ENCODE peak calls at places on chromosomes 7 and 10, in five cellular contexts. W is HCT116, P is breast epithelium, D is transverse colon, T is upper lobe of left lung. E is an unnamed sample.

GRCh38 chr10:126563361-126563760 is 107.1 kb downstream of the C10orf90 start:
- DNase-seq in P (no peak), D (no peak), T (no peak), W (no peak), E (no peak)

GRCh38 chr7:106151459-106152312 is 39.6 kb upstream of the SYPL1 start:
- DNase-seq in T (no peak), W (no peak), P (no peak), D (no peak), E (no peak)

GRCh38 chr10:75469018-75469616 is 37.7 kb downstream of the LRMDA start:
- DNase-seq in P (no peak), W (no peak), D (peak; percentile 13), T (peak; percentile 32), E (no peak)

GRCh38 chr7:50584386-50584785 is 19.2 kb upstream of the DDC start:
- DNase-seq in P (no peak), W (no peak), D (no peak), T (no peak), E (no peak)

GRCh38 chr10:19212590-19212989 is 164.0 kb downstream of the MALRD1 start:
- DNase-seq in T (no peak), W (no peak), D (no peak), P (no peak), E (no peak)

GRCh38 chr10:92598321-92598720 is 5.4 kb downstream of the KIF11 start:
- DNase-seq in T (no peak), D (no peak), P (no peak), W (no peak), E (no peak)

GRCh38 chr10:14560794-14561765 is 213.6 kb downstream of the FAM107B start:
- DNase-seq in W (no peak), D (no peak), T (no peak), P (no peak), E (no peak)

GRCh38 chr10:25076501-25077197 is 60.2 kb downstream of the THNSL1 start:
- DNase-seq in T (no peak), P (no peak), W (no peak), D (no peak), E (peak; percentile 47)

GRCh38 chr7:130872341-130872740 is 138.3 kb upstream of the KLF14 start:
- DNase-seq in T (no peak), W (no peak), P (no peak), D (no peak), E (no peak)

GRCh38 chr10:119246862-119247549 is 39.6 kb downstream of the GRK5 start:
- DNase-seq in D (no peak), P (no peak), W (no peak), T (no peak), E (no peak)

GRCh38 chr7:79876769-79877362 is 257.8 kb upstream of the GNAI1 start:
- DNase-seq in D (no peak), T (no peak), P (no peak), W (no peak), E (no peak)

GRCh38 chr7:91240546-91240945 is 23.7 kb upstream of the FZD1 start:
- DNase-seq in T (no peak), D (no peak), P (no peak), W (no peak), E (no peak)

GRCh38 chr10:26621889-26622681 is 75.4 kb upstream of the PDSS1 start:
- DNase-seq in P (no peak), T (peak; percentile 90), D (peak; percentile 67), W (no peak), E (no peak)

GRCh38 chr7:157875230-157876179 is 538.7 kb downstream of the DNAJB6 start:
- DNase-seq in T (no peak), P (no peak), W (peak; percentile 23), D (no peak), E (no peak)

GRCh38 chr10:70926215-70927000 is 38.0 kb upstream of the PCBD1 start:
- DNase-seq in T (no peak), P (no peak), W (no peak), D (no peak), E (no peak)

GRCh38 chr10:72462261-72462660 is 107.5 kb upstream of the DNAJB12 start:
- DNase-seq in P (no peak), T (no peak), D (no peak), W (no peak), E (no peak)

GRCh38 chr7:2732959-2733584 is 45.1 kb downstream of the AMZ1 start:
- DNase-seq in D (peak; percentile 46), W (no peak), T (peak; percentile 72), P (peak; percentile 71), E (no peak)

GRCh38 chr7:54802841-54803240 is 43.8 kb upstream of the SEC61G start:
- DNase-seq in D (no peak), T (no peak), P (no peak), W (no peak), E (no peak)

GRCh38 chr10:94006591-94007550 is 13.1 kb downstream of the PLCE1 start:
- DNase-seq in D (peak; percentile 64), W (no peak), T (peak; percentile 25), P (no peak), E (no peak)

GRCh38 chr7:47461161-47461560 is 120.8 kb downstream of the TNS3 start:
- DNase-seq in D (no peak), W (no peak), P (no peak), T (no peak), E (no peak)

GRCh38 chr10:33187427-33187999 is 147.0 kb downstream of the NRP1 start:
- DNase-seq in T (no peak), P (no peak), D (no peak), W (no peak), E (no peak)

GRCh38 chr10:111148025-111148424 is 71.2 kb downstream of the ADRA2A start:
- DNase-seq in W (no peak), D (no peak), T (no peak), P (no peak), E (peak; percentile 74)

GRCh38 chr10:63767512-63767911 is 246.3 kb downstream of the REEP3 start:
- DNase-seq in T (no peak), D (no peak), P (no peak), W (no peak), E (no peak)

GRCh38 chr7:95730493-95731280 is 41.7 kb upstream of the DYNC1I1 start:
- DNase-seq in D (no peak), W (no peak), P (no peak), T (no peak), E (no peak)

GRCh38 chr10:121579656-121580055 is 18.6 kb downstream of the FGFR2 start:
- DNase-seq in W (no peak), T (no peak), P (no peak), D (no peak), E (no peak)

GRCh38 chr10:123480845-123481244 is 185.3 kb upstream of the GPR26 start:
- DNase-seq in T (no peak), W (no peak), P (no peak), D (no peak), E (no peak)

GRCh38 chr7:50431316-50431715 is 18.8 kb downstream of the FIGNL1 start:
- DNase-seq in T (no peak), W (no peak), P (no peak), D (no peak), E (no peak)

GRCh38 chr10:68154211-68154497 is 44.9 kb downstream of the MYPN start:
- DNase-seq in D (no peak), P (no peak), W (no peak), T (no peak), E (no peak)

GRCh38 chr7:20352573-20353304 is 22.0 kb downstream of the ITGB8 start:
- DNase-seq in D (no peak), P (no peak), T (no peak), W (peak; percentile 82), E (no peak)

GRCh38 chr10:12181065-12181775 is 14.5 kb downstream of the NUDT5 start:
- DNase-seq in W (no peak), T (peak; percentile 61), D (peak; percentile 20), P (no peak), E (no peak)

GRCh38 chr10:110147961-110148360 is 59.4 kb upstream of the MXI1 start:
- DNase-seq in P (no peak), T (no peak), D (no peak), W (no peak), E (no peak)

GRCh38 chr7:97039374-97040065 is 14.9 kb upstream of the DLX5 start:
- DNase-seq in D (no peak), W (no peak), T (no peak), P (no peak), E (no peak)

GRCh38 chr7:158825628-158826289 is 3.5 kb downstream of the ESYT2 start:
- DNase-seq in W (no peak), D (no peak), P (no peak), T (no peak), E (peak; percentile 57)

GRCh38 chr10:19209319-19209718 is 160.7 kb downstream of the MALRD1 start:
- DNase-seq in P (no peak), W (no peak), T (no peak), D (no peak), E (no peak)

GRCh38 chr7:82358009-82358578 is 85.5 kb downstream of the CACNA2D1 start:
- DNase-seq in T (no peak), W (no peak), P (no peak), D (no peak), E (no peak)

GRCh38 chr10:132389631-132390454 is 7.2 kb upstream of the PWWP2B start:
- DNase-seq in W (no peak), P (peak; percentile 49), D (peak; percentile 10), T (peak; percentile 19), E (no peak)

GRCh38 chr7:15554081-15554480 is 7.7 kb downstream of the AGMO start:
- DNase-seq in W (no peak), T (no peak), P (no peak), D (no peak), E (no peak)

GRCh38 chr7:42046483-42046882 is 190.5 kb downstream of the GLI3 start:
- DNase-seq in P (no peak), T (no peak), W (no peak), D (no peak), E (no peak)

GRCh38 chr10:130169136-130169888 is 33.1 kb downstream of the GLRX3 start:
- DNase-seq in D (no peak), T (no peak), W (no peak), P (no peak), E (no peak)

GRCh38 chr10:127968027-127968441 is 61.1 kb downstream of the PTPRE start:
- DNase-seq in P (no peak), T (no peak), W (no peak), D (no peak), E (no peak)
- TF ChIP-seq CTCF in P (no peak), T (no peak), W (no peak), D (no peak), E (no peak)

GRCh38 chr7:12244694-12245093 is 33.6 kb downstream of the TMEM106B start:
- DNase-seq in D (no peak), P (no peak), W (no peak), T (no peak), E (no peak)
- TF ChIP-seq POLR2AphosphoS5 in D (no peak), P (no peak), W (no peak), T (no peak), E (no peak)

GRCh38 chr7:6675807-6676405 is 30.8 kb downstream of the ZNF12 start:
- DNase-seq in W (no peak), D (no peak), T (no peak), P (no peak), E (no peak)
- H3K9me3 ChIP-seq in W (peaks cover 37% of the 10 kb centered on the region), D (peaks cover 74% of the 10 kb centered on the region), T (peaks cover 88% of the 10 kb centered on the region), P (peaks cover 86% of the 10 kb centered on the region), E (peaks cover 10% of the 10 kb centered on the region)

DNA sequence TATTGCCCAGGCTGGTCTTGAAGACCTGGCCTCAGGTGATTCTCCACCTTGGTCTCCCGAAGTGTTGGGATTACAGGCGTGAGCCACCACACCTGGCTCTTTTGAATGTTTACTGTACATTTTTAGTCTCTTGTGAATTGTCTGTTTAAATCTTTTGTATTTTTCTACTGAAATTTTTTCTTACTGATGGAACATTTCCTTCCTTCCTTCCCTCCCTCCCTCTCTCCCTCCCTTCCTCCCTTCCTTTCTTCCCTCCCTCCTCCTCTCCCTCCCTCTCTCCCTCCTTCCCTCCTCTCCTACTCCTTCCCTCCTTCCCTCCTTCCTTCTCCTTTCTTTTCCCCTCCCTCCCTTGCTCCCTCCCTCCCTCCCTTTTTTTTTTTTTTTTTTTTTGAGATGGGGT is 58.0 kb downstream of the DAGLB start:
- DNase-seq in T (no peak), D (no peak), W (no peak), P (no peak), E (no peak)
- TF ChIP-seq CTCF in T (no peak), D (no peak), W (no peak), P (no peak), E (no peak)